ENCODE peak calls at places on chromosomes 4 and X, in seven cellular contexts. J is T-helper 1 cell, W is kidney glomerular epithelial cell, I is KBM-7, G is psoas muscle, S is nephron progenitor cell, Z is H7. R is an unnamed sample.

GRCh38 chrX:8319359-8319758 is 145.3 kb upstream of the VCX3B start:
- DNase-seq in Z (peak; percentile 25), S (no peak), W (no peak), G (no peak), I (no peak), J (no peak), R (no peak)

GRCh38 chr4:142818476-142818875 is 27.6 kb downstream of the INPP4B start:
- DNase-seq in G (no peak), I (no peak), Z (no peak), J (no peak), S (no peak), W (no peak), R (no peak)

GRCh38 chrX:1368385-1368698 is 23.6 kb downstream of the SLC25A6 start:
- DNase-seq in J (no peak), W (no peak), G (no peak), S (no peak), Z (no peak), I (no peak), R (no peak)

GRCh38 chr4:175998782-175999181 is 66.9 kb upstream of the WDR17 start:
- DNase-seq in Z (peak; percentile 28), W (no peak), S (peak; percentile 18), J (no peak), I (peak; percentile 15), G (no peak), R (peak; percentile 29)

GRCh38 chr4:887034-887763 is 44.9 kb downstream of the GAK start:
- DNase-seq in Z (no peak), W (no peak), J (no peak), I (no peak), G (no peak), S (no peak), R (no peak)

GRCh38 chrX:129123795-129124194 is 399.5 kb downstream of the SMARCA1 start:
- DNase-seq in G (no peak), Z (no peak), I (no peak), J (no peak), S (no peak), W (no peak), R (no peak)

GRCh38 chrX:75957107-75957610 is 172.1 kb upstream of the MAGEE2 start:
- DNase-seq in I (no peak), S (no peak), W (no peak), J (no peak), G (no peak), Z (no peak), R (no peak)

GRCh38 chr4:90733211-90733610 is 606.0 kb downstream of the CCSER1 start:
- DNase-seq in J (no peak), W (no peak), I (no peak), G (no peak), S (no peak), Z (no peak), R (no peak)

GRCh38 chr4:176805155-176805554 is 12.4 kb upstream of the VEGFC start:
- DNase-seq in Z (no peak), I (no peak), J (no peak), W (no peak), G (no peak), S (no peak), R (no peak)

R was measured in NAMALWA.